ENCODE peak calls at places on chromosomes 4 and X, in five cellular contexts. One of them, this sample, is unnamed.

GRCh38 chr4:2402053-2402452 is 16.4 kb downstream of the ZFYVE28 start:
- DNase-seq in AG10803: peak
- DNase-seq in GM06990: no peak
- DNase-seq in ovary: peak
- DNase-seq in cardiac muscle cell: peak
- DNase-seq in this sample: peak

GRCh38 chrX:70219938-70220764 is 14.3 kb upstream of the AWAT1 start:
- DNase-seq in GM06990: no peak
- DNase-seq in AG10803: peak
- DNase-seq in ovary: peak
- DNase-seq in cardiac muscle cell: peak
- DNase-seq in this sample: peak

GRCh38 chr4:123257563-123257962 is 139.0 kb upstream of the SPRY1 start:
- DNase-seq in GM06990: no peak
- DNase-seq in AG10803: no peak
- DNase-seq in cardiac muscle cell: no peak
- DNase-seq in ovary: no peak
- DNase-seq in this sample: no peak

GRCh38 chr4:154973636-154974035 is 192.6 kb downstream of the RBM46 start:
- DNase-seq in AG10803: no peak
- DNase-seq in cardiac muscle cell: no peak
- DNase-seq in ovary: no peak
- DNase-seq in GM06990: no peak
- DNase-seq in this sample: no peak

GRCh38 chrX:106726485-106727437 is at the start of gene RNF128:
- DNase-seq in AG10803: peak
- DNase-seq in cardiac muscle cell: peak
- DNase-seq in ovary: peak
- DNase-seq in GM06990: no peak
- DNase-seq in this sample: peak

GRCh38 chr4:26701786-26702227 is 117.9 kb downstream of the TBC1D19 start:
- DNase-seq in GM06990: no peak
- DNase-seq in AG10803: peak
- DNase-seq in ovary: no peak
- DNase-seq in cardiac muscle cell: no peak
- DNase-seq in this sample: no peak

GRCh38 chrX:82648062-82648461 is 860.0 kb upstream of the POU3F4 start:
- DNase-seq in cardiac muscle cell: no peak
- DNase-seq in ovary: no peak
- DNase-seq in AG10803: no peak
- DNase-seq in GM06990: no peak
- DNase-seq in this sample: peak

GRCh38 chrX:34875204-34875603 is 67.4 kb upstream of the FAM47B start:
- DNase-seq in GM06990: no peak
- DNase-seq in AG10803: peak
- DNase-seq in ovary: no peak
- DNase-seq in cardiac muscle cell: peak
- DNase-seq in this sample: peak

GRCh38 chr4:5955201-5955821 is 62.4 kb upstream of the CRMP1 start:
- DNase-seq in AG10803: no peak
- DNase-seq in GM06990: no peak
- DNase-seq in ovary: no peak
- DNase-seq in cardiac muscle cell: no peak
- DNase-seq in this sample: no peak

GRCh38 chr4:120718979-120719566 is 203.5 kb downstream of the PRDM5 start:
- DNase-seq in cardiac muscle cell: peak
- DNase-seq in GM06990: no peak
- DNase-seq in ovary: no peak
- DNase-seq in AG10803: peak
- DNase-seq in this sample: peak

GRCh38 chrX:148265829-148266228 is 234.6 kb upstream of the AFF2 start:
- DNase-seq in ovary: no peak
- DNase-seq in AG10803: no peak
- DNase-seq in cardiac muscle cell: no peak
- DNase-seq in GM06990: no peak
- DNase-seq in this sample: no peak
- TF ChIP-seq CTCF in ovary: no peak
- TF ChIP-seq CTCF in AG10803: no peak
- TF ChIP-seq CTCF in cardiac muscle cell: no peak
- TF ChIP-seq CTCF in GM06990: no peak
- TF ChIP-seq CTCF in this sample: no peak

GRCh38 chr4:184896868-184897715 is 71.3 kb upstream of the ACSL1 start:
- DNase-seq in cardiac muscle cell: peak
- DNase-seq in GM06990: peak
- DNase-seq in ovary: no peak
- DNase-seq in AG10803: no peak
- DNase-seq in this sample: peak
- H3K4me3 ChIP-seq in cardiac muscle cell: no peak
- H3K4me3 ChIP-seq in GM06990: peak
- H3K4me3 ChIP-seq in ovary: no peak
- H3K4me3 ChIP-seq in AG10803: no peak
- H3K4me3 ChIP-seq in this sample: no peak

GRCh38 chrX:119692241-119693031 is 532 bp downstream of the SEPTIN6 start:
- DNase-seq in GM06990: peak
- DNase-seq in AG10803: peak
- DNase-seq in cardiac muscle cell: peak
- DNase-seq in ovary: peak
- DNase-seq in this sample: peak
- TF ChIP-seq CTCF in GM06990: peak
- TF ChIP-seq CTCF in AG10803: peak
- TF ChIP-seq CTCF in cardiac muscle cell: no peak
- TF ChIP-seq CTCF in ovary: no peak
- TF ChIP-seq CTCF in this sample: peak

GRCh38 chrX:41703574-41704029 is 14.8 kb downstream of the GPR34 start:
- DNase-seq in GM06990: no peak
- DNase-seq in AG10803: no peak
- DNase-seq in ovary: no peak
- DNase-seq in cardiac muscle cell: no peak
- DNase-seq in this sample: no peak

GRCh38 chrX:41711021-41711667 is 12.8 kb upstream of the GPR82 start:
- DNase-seq in ovary: no peak
- DNase-seq in GM06990: no peak
- DNase-seq in cardiac muscle cell: no peak
- DNase-seq in AG10803: no peak
- DNase-seq in this sample: no peak

GRCh38 chrX:41707218-41707617 is 16.8 kb upstream of the GPR82 start:
- DNase-seq in cardiac muscle cell: no peak
- DNase-seq in ovary: no peak
- DNase-seq in AG10803: no peak
- DNase-seq in GM06990: no peak
- DNase-seq in this sample: no peak

GRCh38 chrX:41705042-41705441 is 16.3 kb downstream of the GPR34 start:
- DNase-seq in ovary: no peak
- DNase-seq in AG10803: no peak
- DNase-seq in cardiac muscle cell: no peak
- DNase-seq in GM06990: no peak
- DNase-seq in this sample: no peak

DNA sequence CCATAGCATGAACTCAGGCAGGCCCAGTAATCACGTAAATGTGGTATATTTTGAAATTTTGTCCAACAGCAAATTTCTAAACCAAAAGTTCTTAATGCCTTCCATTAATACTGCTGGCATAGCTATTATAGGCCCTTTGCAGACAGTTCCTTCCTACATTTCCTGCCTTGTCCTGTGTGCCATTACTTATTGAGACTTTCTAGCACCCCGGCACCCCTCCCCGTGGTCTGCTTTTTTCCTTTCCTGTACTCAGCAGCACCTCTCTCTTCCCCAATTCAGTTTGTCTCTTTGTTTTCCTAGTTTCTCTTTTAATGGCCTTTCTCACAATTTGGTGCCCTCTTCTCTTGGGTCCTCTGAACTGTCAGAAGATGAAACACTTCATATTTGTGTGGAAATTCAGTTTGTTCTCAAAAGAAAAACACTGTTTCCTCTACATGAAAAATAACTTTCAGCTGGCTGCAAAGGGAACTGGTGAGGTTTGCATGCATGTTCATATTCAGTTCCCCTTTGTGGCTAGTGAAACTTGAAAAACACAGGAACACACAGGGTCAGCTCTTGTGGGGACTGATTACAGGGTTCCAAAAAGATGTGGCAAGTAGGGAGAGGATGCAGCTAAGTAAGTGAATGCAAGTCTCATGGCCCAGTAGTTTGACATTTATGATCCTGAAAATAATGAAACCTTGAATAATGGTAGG is 17.1 kb downstream of the GPR34 start:
- DNase-seq in cardiac muscle cell: no peak
- DNase-seq in GM06990: peak
- DNase-seq in ovary: no peak
- DNase-seq in AG10803: no peak
- DNase-seq in this sample: no peak
- H3K4me3 ChIP-seq in cardiac muscle cell: no peak
- H3K4me3 ChIP-seq in GM06990: no peak
- H3K4me3 ChIP-seq in ovary: no peak
- H3K4me3 ChIP-seq in AG10803: no peak
- H3K4me3 ChIP-seq in this sample: no peak

GRCh38 chrX:126552313-126553022 is at the start of gene DCAF12L1:
- DNase-seq in cardiac muscle cell: no peak
- DNase-seq in GM06990: peak
- DNase-seq in AG10803: no peak
- DNase-seq in ovary: peak
- DNase-seq in this sample: no peak

GRCh38 chrX:126551306-126551705 is 1.3 kb downstream of the DCAF12L1 start:
- DNase-seq in cardiac muscle cell: no peak
- DNase-seq in GM06990: no peak
- DNase-seq in AG10803: no peak
- DNase-seq in ovary: no peak
- DNase-seq in this sample: no peak

GRCh38 chrX:126551725-126552312 is 795 bp downstream of the DCAF12L1 start:
- DNase-seq in GM06990: no peak
- DNase-seq in cardiac muscle cell: no peak
- DNase-seq in AG10803: no peak
- DNase-seq in ovary: no peak
- DNase-seq in this sample: no peak

GRCh38 chrX:126557151-126557550 is 4.5 kb upstream of the DCAF12L1 start:
- DNase-seq in GM06990: no peak
- DNase-seq in AG10803: no peak
- DNase-seq in ovary: no peak
- DNase-seq in cardiac muscle cell: no peak
- DNase-seq in this sample: no peak
- TF ChIP-seq CTCF in GM06990: no peak
- TF ChIP-seq CTCF in AG10803: no peak
- TF ChIP-seq CTCF in ovary: no peak
- TF ChIP-seq CTCF in cardiac muscle cell: no peak
- TF ChIP-seq CTCF in this sample: no peak

GRCh38 chrX:108443065-108443464 is 3.4 kb downstream of the COL4A5 start:
- DNase-seq in cardiac muscle cell: no peak
- DNase-seq in ovary: no peak
- DNase-seq in GM06990: no peak
- DNase-seq in AG10803: no peak
- DNase-seq in this sample: no peak

GRCh38 chrX:108439434-108439883 is at the start of gene COL4A5:
- DNase-seq in GM06990: peak
- DNase-seq in AG10803: peak
- DNase-seq in cardiac muscle cell: peak
- DNase-seq in ovary: peak
- DNase-seq in this sample: peak

GRCh38 chrX:108437354-108437753 is 868 bp downstream of the COL4A6 start:
- DNase-seq in cardiac muscle cell: no peak
- DNase-seq in ovary: no peak
- DNase-seq in GM06990: no peak
- DNase-seq in AG10803: no peak
- DNase-seq in this sample: no peak

GRCh38 chrX:108437789-108438623 is at the start of gene COL4A6:
- DNase-seq in AG10803: no peak
- DNase-seq in GM06990: peak
- DNase-seq in ovary: peak
- DNase-seq in cardiac muscle cell: peak
- DNase-seq in this sample: no peak

GRCh38 chrX:108439961-108440696 is 491 bp downstream of the COL4A5 start:
- DNase-seq in GM06990: peak
- DNase-seq in ovary: peak
- DNase-seq in AG10803: peak
- DNase-seq in cardiac muscle cell: peak
- DNase-seq in this sample: peak
- H3K4me3 ChIP-seq in GM06990: peak
- H3K4me3 ChIP-seq in ovary: peak
- H3K4me3 ChIP-seq in AG10803: peak
- H3K4me3 ChIP-seq in cardiac muscle cell: peak
- H3K4me3 ChIP-seq in this sample: peak

DNA sequence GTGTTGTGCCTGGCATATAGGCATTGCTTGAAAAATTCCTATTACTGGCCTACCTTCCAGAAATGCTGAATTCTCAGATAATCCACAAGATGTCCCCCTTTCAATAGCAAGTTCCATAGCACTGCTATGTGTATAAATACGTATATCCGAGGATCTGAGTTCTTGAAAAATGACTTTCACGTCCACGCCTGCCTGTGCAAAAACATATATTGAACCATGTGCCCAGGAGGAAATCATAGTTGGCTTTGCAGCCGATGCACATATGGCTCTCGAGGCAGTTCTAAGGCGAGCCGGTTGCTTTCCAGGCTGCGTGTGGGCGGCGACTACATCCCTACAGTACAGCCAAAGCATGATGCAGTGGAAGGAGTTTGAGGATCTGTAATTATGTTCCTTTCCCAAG is 55.4 kb upstream of the ESX1 start:
- DNase-seq in AG10803: peak
- DNase-seq in GM06990: no peak
- DNase-seq in ovary: no peak
- DNase-seq in cardiac muscle cell: peak
- DNase-seq in this sample: peak
- TF ChIP-seq CTCF in AG10803: peak
- TF ChIP-seq CTCF in GM06990: peak
- TF ChIP-seq CTCF in ovary: no peak
- TF ChIP-seq CTCF in cardiac muscle cell: peak
- TF ChIP-seq CTCF in this sample: peak

This sample was measured in cardiac fibroblast.